ENCODE peak calls at places on chromosomes 4 and X, in nine cellular contexts. S is iPS DF 6.9; R is fibroblast of lung; T is upper lobe of right lung; P is right atrium auricular region; B is prostate gland; E is hepatocyte; Z is CD8-positive, alpha-beta memory T cell; M is HepG2. V is an unnamed sample. For H3K4me1 and H3K36me3, the result is how much of the 10 kb centered on the place peaks cover.

GRCh38 chrX:65667503-65668355 is at the start of gene MSN:
- DNase-seq in S (no peak), R (peak), T (peak), P (peak), B (peak), E (peak), Z (peak), M (no peak), V (no peak)

GRCh38 chrX:24646745-24647182 is 383 bp downstream of the PCYT1B start:
- DNase-seq in S (peak), R (peak), T (no peak), P (no peak), B (no peak), E (peak), Z (no peak), M (no peak), V (no peak)

GRCh38 chr4:76105652-76106051 is 31.1 kb downstream of the ART3 start:
- DNase-seq in S (no peak), R (no peak), T (no peak), P (no peak), B (no peak), E (no peak), Z (no peak), M (no peak), V (no peak)

GRCh38 chrX:117134983-117135382 is 672.2 kb upstream of the CT83 start:
- DNase-seq in S (no peak), R (no peak), T (no peak), P (no peak), B (no peak), E (no peak), Z (no peak), M (no peak), V (no peak)

GRCh38 chrX:137032378-137032694 is 1.5 kb downstream of the GPR101 start:
- DNase-seq in S (no peak), R (no peak), T (no peak), P (no peak), B (no peak), E (no peak), Z (no peak), M (no peak), V (no peak)

GRCh38 chr4:120691536-120691935 is 231.0 kb downstream of the PRDM5 start:
- DNase-seq in S (no peak), R (peak), T (no peak), P (no peak), B (no peak), E (no peak), Z (no peak), M (no peak), V (no peak)

GRCh38 chr4:2745981-2746806 is 9.9 kb downstream of the TNIP2 start:
- DNase-seq in S (no peak), R (peak), T (no peak), P (no peak), B (no peak), E (peak), Z (peak), M (no peak), V (no peak)

GRCh38 chr4:139419388-139419914 is 34.5 kb upstream of the RAB33B start:
- DNase-seq in S (no peak), R (peak), T (no peak), P (peak), B (no peak), E (peak), Z (no peak), M (no peak), V (no peak)

GRCh38 chr4:183146478-183146877 is 47.4 kb downstream of the WWC2 start:
- DNase-seq in S (no peak), R (no peak), T (no peak), P (no peak), B (no peak), E (no peak), Z (no peak), M (no peak), V (no peak)

GRCh38 chr4:3208826-3209225 is 40.1 kb upstream of the MSANTD1 start:
- DNase-seq in S (no peak), R (no peak), T (no peak), P (no peak), B (no peak), E (no peak), Z (no peak), M (no peak), V (no peak)

GRCh38 chr4:179698321-179698720 is 2256.1 kb upstream of the AGA start:
- DNase-seq in S (no peak), R (peak), T (no peak), P (no peak), B (no peak), E (no peak), Z (no peak), M (no peak), V (no peak)

GRCh38 chr4:104719539-104720230 is 225.0 kb upstream of the CXXC4 start:
- DNase-seq in S (no peak), R (no peak), T (no peak), P (no peak), B (no peak), E (no peak), Z (no peak), M (no peak), V (no peak)

GRCh38 chr4:138034871-138035270 is 207.3 kb downstream of the SLC7A11 start:
- DNase-seq in S (no peak), R (peak), T (no peak), P (no peak), B (no peak), E (no peak), Z (no peak), M (no peak), V (no peak)

GRCh38 chrX:13893826-13894225 is 76.9 kb upstream of the GPM6B start:
- DNase-seq in S (no peak), R (no peak), T (no peak), P (no peak), B (no peak), E (no peak), Z (no peak), M (no peak), V (no peak)

GRCh38 chr4:184151988-184152485 is 65.6 kb downstream of the ENPP6 start:
- DNase-seq in S (no peak), R (no peak), T (no peak), P (no peak), B (no peak), E (no peak), Z (no peak), M (no peak), V (no peak)
- H3K4me1 ChIP-seq in S (under half), R (under half), T (under half), P (under half), B (under half), E (under half), Z (under half), M (under half), V (under half)

DNA sequence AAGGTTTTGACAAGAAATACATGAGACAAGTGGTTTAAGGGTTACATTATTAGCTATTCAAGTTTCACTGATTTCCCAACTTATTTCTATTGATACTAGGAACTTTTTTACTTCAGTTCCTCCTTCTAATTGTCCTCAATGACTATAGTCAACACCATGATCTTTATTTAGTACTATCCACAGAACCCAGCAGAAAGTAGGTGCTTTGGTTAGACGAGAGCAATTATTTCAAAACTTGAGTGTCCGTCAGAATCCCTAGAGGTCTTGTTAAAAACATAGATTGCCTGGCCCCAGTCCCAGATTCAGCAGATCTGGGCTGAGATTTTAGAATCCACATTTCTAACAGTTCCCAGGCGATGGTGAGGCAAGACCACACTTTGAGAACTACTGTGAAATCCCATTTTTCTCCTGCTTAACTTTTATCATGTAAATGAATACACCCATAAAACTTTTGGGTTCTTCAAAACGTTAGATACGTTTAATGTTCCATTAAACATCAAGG is 17.9 kb downstream of the EXOC1 start:
- DNase-seq in S (no peak), R (no peak), T (no peak), P (no peak), B (no peak), E (no peak), Z (no peak), M (no peak), V (no peak)
- H3K36me3 ChIP-seq in S (under half), R (under half), T (half or more), P (under half), B (under half), E (under half), Z (under half), M (under half), V (under half)

DNA sequence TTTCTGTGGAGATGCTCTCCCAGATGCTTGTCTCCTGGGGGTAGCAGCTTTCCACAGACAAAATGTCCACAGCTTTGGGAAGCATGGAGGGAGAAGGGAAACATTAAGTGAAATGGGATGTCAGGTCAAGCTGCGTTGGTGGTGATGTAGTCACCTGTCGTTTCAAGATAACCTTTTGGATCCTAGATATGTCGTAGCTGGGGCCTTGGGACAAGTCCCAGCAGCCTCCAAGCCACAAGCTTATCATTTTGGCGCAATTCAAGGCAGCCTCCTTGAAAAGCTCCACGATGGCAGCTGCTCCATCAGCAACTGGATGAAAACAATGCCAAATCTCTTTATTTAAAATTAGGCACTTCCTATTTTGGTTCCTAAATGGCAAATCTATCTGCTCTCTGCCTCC is 52.0 kb downstream of the RTL9 start:
- DNase-seq in S (no peak), R (no peak), T (no peak), P (no peak), B (no peak), E (no peak), Z (no peak), M (no peak), V (no peak)
- H3K4me1 ChIP-seq in S (under half), R (under half), T (under half), P (under half), B (under half), E (under half), Z (under half), M (under half), V (under half)

GRCh38 chr4:1217366-1217765 is 31.6 kb downstream of the CTBP1 start:
- DNase-seq in S (no peak), R (no peak), T (no peak), P (no peak), B (no peak), E (no peak), Z (no peak), M (no peak), V (no peak)
- H3K36me3 ChIP-seq in S (under half), R (under half), T (half or more), P (half or more), B (under half), E (under half), Z (under half), M (half or more), V (under half)

V was measured in Caco-2.